ENCODE peak calls at places on chromosomes 7 and 10, in ten cellular contexts. P, J, F, S, A, M, O, X, H and K are unnamed samples.

GRCh38 chr7:30752979-30753378 is 1.0 kb downstream of the INMT start:
- DNase-seq in M (no peak), O (no peak), F (no peak), X (no peak), J (no peak), S (no peak), H (no peak), P (no peak), A (no peak), K (no peak)

GRCh38 chr10:132308588-132309451 is 1.1 kb upstream of the STK32C start:
- DNase-seq in A (peak; percentile 12), P (no peak), S (no peak), O (no peak), X (no peak), H (no peak), F (no peak), M (no peak), J (no peak), K (no peak)

GRCh38 chr10:122286872-122287271 is 15.8 kb downstream of the BTBD16 start:
- DNase-seq in J (no peak), H (no peak), A (no peak), F (no peak), O (peak; percentile 79), S (peak; percentile 55), X (peak; percentile 87), M (peak; percentile 40), P (no peak), K (no peak)

GRCh38 chr7:158049271-158049670 is 538.4 kb downstream of the PTPRN2 start:
- DNase-seq in H (no peak), J (no peak), M (no peak), S (no peak), X (no peak), A (no peak), O (no peak), P (no peak), F (no peak), K (no peak)

GRCh38 chr10:121355161-121355560 is 243.1 kb downstream of the FGFR2 start:
- DNase-seq in P (no peak), M (no peak), J (no peak), A (no peak), S (no peak), H (no peak), X (no peak), O (no peak), F (no peak), K (no peak)

GRCh38 chr10:131203456-131204357 is 107.8 kb downstream of the TCERG1L start:
- DNase-seq in F (no peak), A (no peak), X (no peak), O (no peak), M (no peak), S (no peak), H (no peak), J (no peak), P (no peak), K (no peak)

GRCh38 chr7:122885583-122886356 is 490 bp downstream of the CADPS2 start:
- DNase-seq in F (no peak), J (no peak), M (peak; percentile 60), H (no peak), P (peak; percentile 19), S (peak; percentile 38), A (no peak), X (no peak), O (peak; percentile 80), K (no peak)

GRCh38 chr10:8102708-8103401 is 48.4 kb downstream of the GATA3 start:
- DNase-seq in M (peak; percentile 19), P (no peak), O (no peak), X (no peak), A (no peak), H (no peak), S (peak; percentile 12), F (no peak), J (no peak), K (no peak)

GRCh38 chr7:95478139-95479037 is 7.4 kb upstream of the ASB4 start:
- DNase-seq in X (peak; percentile 47), J (no peak), P (no peak), S (peak; percentile 48), F (no peak), H (no peak), O (peak; percentile 73), A (no peak), M (peak; percentile 75), K (peak; percentile 82)

GRCh38 chr7:141697211-141697871 is 4.6 kb downstream of the DENND11 start:
- DNase-seq in A (no peak), X (peak; percentile 84), O (peak; percentile 85), S (no peak), M (no peak), F (no peak), J (no peak), H (no peak), P (no peak), K (no peak)

GRCh38 chr7:19112290-19113000 is 5.0 kb downstream of the TWIST1 start:
- DNase-seq in S (no peak), H (no peak), F (no peak), O (no peak), P (no peak), A (no peak), X (no peak), J (no peak), M (no peak), K (no peak)

GRCh38 chr7:132066776-132067175 is 509.5 kb downstream of the PLXNA4 start:
- DNase-seq in S (peak; percentile 34), M (peak; percentile 37), O (no peak), X (no peak), H (no peak), F (no peak), J (no peak), A (no peak), P (no peak), K (no peak)

GRCh38 chr7:151904270-151904669 is 27.4 kb upstream of the PRKAG2 start:
- DNase-seq in O (no peak), X (no peak), F (no peak), J (no peak), H (no peak), S (no peak), A (no peak), M (no peak), P (no peak), K (no peak)

GRCh38 chr10:72351479-72351878 is 3.2 kb downstream of the DNAJB12 start:
- DNase-seq in M (no peak), O (no peak), A (no peak), H (no peak), F (no peak), P (no peak), J (no peak), S (no peak), X (no peak), K (no peak)

GRCh38 chr7:40885503-40885902 is 750.7 kb downstream of the SUGCT start:
- DNase-seq in S (no peak), P (no peak), F (no peak), H (no peak), X (peak; percentile 83), O (peak; percentile 61), A (no peak), J (no peak), M (no peak), K (no peak)

GRCh38 chr7:157250605-157251228 is 86.1 kb upstream of the DNAJB6 start:
- DNase-seq in S (peak; percentile 22), M (peak; percentile 68), J (peak; percentile 60), A (peak; percentile 53), X (peak; percentile 39), F (peak; percentile 28), H (peak; percentile 5), O (peak; percentile 85), P (peak; percentile 41), K (peak; percentile 47)

GRCh38 chr10:62831346-62831745 is 15.2 kb upstream of the EGR2 start:
- DNase-seq in M (no peak), H (no peak), J (no peak), S (no peak), A (no peak), X (peak; percentile 79), O (peak; percentile 69), P (no peak), F (no peak), K (no peak)

GRCh38 chr7:47944536-47945260 is 3.6 kb downstream of the PKD1L1 start:
- DNase-seq in F (no peak), P (no peak), H (no peak), A (no peak), S (no peak), M (no peak), O (no peak), X (no peak), J (no peak), K (no peak)

GRCh38 chr7:1030444-1031070 is 13.8 kb upstream of the GPR146 start:
- DNase-seq in M (no peak), S (no peak), P (no peak), X (no peak), A (no peak), H (no peak), J (no peak), F (no peak), O (no peak), K (no peak)

GRCh38 chr7:5679047-5679740 is 102.3 kb downstream of the RNF216 start:
- DNase-seq in A (no peak), M (no peak), J (no peak), O (no peak), S (no peak), F (no peak), H (no peak), X (no peak), P (no peak), K (no peak)

GRCh38 chr10:89269822-89270483 is 18.4 kb upstream of the LIPA start:
- DNase-seq in F (no peak), O (no peak), H (no peak), S (no peak), P (no peak), A (no peak), M (peak; percentile 24), J (no peak), X (no peak), K (no peak)

GRCh38 chr10:132109341-132110072 is 43.8 kb downstream of the JAKMIP3 start:
- DNase-seq in F (no peak), M (no peak), S (peak; percentile 8), O (no peak), A (no peak), P (no peak), X (no peak), H (no peak), J (no peak), K (no peak)

GRCh38 chr7:148397985-148398384 is 192.6 kb upstream of the C7orf33 start:
- DNase-seq in A (no peak), J (no peak), H (no peak), F (no peak), P (no peak), O (no peak), X (no peak), S (no peak), M (no peak), K (no peak)

GRCh38 chr10:101843032-101843991 is at the start of gene KCNIP2:
- DNase-seq in H (no peak), P (no peak), M (peak; percentile 50), S (peak; percentile 61), X (no peak), F (peak; percentile 59), A (peak; percentile 69), O (no peak), J (no peak), K (peak; percentile 15)

GRCh38 chr10:77350711-77351119 is 286.9 kb downstream of the KCNMA1 start:
- DNase-seq in P (no peak), J (peak; percentile 99), A (no peak), O (peak; percentile 99), M (peak; percentile 79), F (no peak), X (peak; percentile 98), H (no peak), S (no peak), K (no peak)

GRCh38 chr10:62866451-62866850 is 50.3 kb upstream of the EGR2 start:
- DNase-seq in H (no peak), J (no peak), A (no peak), M (no peak), F (no peak), S (no peak), X (no peak), O (no peak), P (no peak), K (no peak)

GRCh38 chr7:82701941-82702340 is 258.4 kb upstream of the CACNA2D1 start:
- DNase-seq in P (no peak), A (no peak), X (no peak), F (no peak), O (no peak), H (no peak), J (no peak), S (no peak), M (no peak), K (no peak)